ENCODE peak calls at places on chromosomes 1 and 21, in eight cellular contexts. T is HT1080; Z is cardiac muscle cell; M is AG04450; Q is activated gamma-delta T cell treated with anti-CD3 and anti-CD28 coated beads, Interleukin-2, amount 50 U/mL, for 16 hours; V is kidney epithelial cell; D is AG09309; R is stimulated activated effector memory CD8-positive, alpha-beta T cell treated with anti-CD3 and anti-CD28 coated beads, Interleukin-12 subunit alpha, Interleukin-12 subunit beta, amount 100 ng/mL, for 72 hours. H is an unnamed sample.

GRCh38 chr21:34609244-34609950 is 5.5 kb downstream of the RCAN1 start:
- DNase-seq in T (no peak), Z (no peak), M (no peak), Q (no peak), V (no peak), D (no peak), R (no peak), H (no peak)

GRCh38 chr21:33246506-33246905 is 16.8 kb downstream of the IFNAR2 start:
- DNase-seq in T (no peak), Z (no peak), M (no peak), Q (no peak), V (no peak), D (no peak), R (no peak), H (no peak)

GRCh38 chr1:212459656-212460055 is 26.9 kb downstream of the NENF start:
- DNase-seq in T (no peak), Z (no peak), M (no peak), Q (no peak), V (no peak), D (no peak), R (no peak), H (no peak)

GRCh38 chr1:174874337-174875053 is 125.3 kb upstream of the CACYBP start:
- DNase-seq in T (no peak), Z (no peak), M (no peak), Q (no peak), V (no peak), D (no peak), R (no peak), H (no peak)

GRCh38 chr1:188129856-188130838 is 1301.4 kb downstream of the PLA2G4A start:
- DNase-seq in T (no peak), Z (no peak), M (no peak), Q (no peak), V (no peak), D (no peak), R (no peak), H (no peak)

GRCh38 chr1:116680752-116681151 is 13.2 kb upstream of the IGSF3 start:
- DNase-seq in T (no peak), Z (no peak), M (no peak), Q (no peak), V (no peak), D (no peak), R (no peak), H (no peak)

GRCh38 chr21:45473496-45474322 is 68.5 kb downstream of the SLC19A1 start:
- DNase-seq in T (no peak), Z (no peak), M (no peak), Q (no peak), V (no peak), D (no peak), R (no peak), H (no peak)

GRCh38 chr1:177307771-177308170 is 137.0 kb downstream of the BRINP2 start:
- DNase-seq in T (peak; percentile 76), Z (no peak), M (no peak), Q (no peak), V (no peak), D (no peak), R (no peak), H (no peak)

GRCh38 chr1:221611930-221612777 is 129.7 kb downstream of the DUSP10 start:
- DNase-seq in T (peak; percentile 85), Z (no peak), M (peak; percentile 73), Q (no peak), V (peak; percentile 26), D (peak; percentile 61), R (no peak), H (no peak)

GRCh38 chr1:79549191-79549590 is 542.7 kb upstream of the ADGRL4 start:
- DNase-seq in T (no peak), Z (no peak), M (no peak), Q (no peak), V (no peak), D (no peak), R (no peak), H (no peak)

GRCh38 chr1:235806128-235806527 is 60.6 kb downstream of the LYST start:
- DNase-seq in T (no peak), Z (no peak), M (no peak), Q (no peak), V (no peak), D (no peak), R (no peak), H (no peak)

GRCh38 chr1:54965624-54966340 is 14.6 kb upstream of the TMEM61 start:
- DNase-seq in T (peak; percentile 65), Z (no peak), M (no peak), Q (no peak), V (no peak), D (no peak), R (no peak), H (no peak)

GRCh38 chr21:36325373-36326010 is 5.5 kb downstream of the MORC3 start:
- DNase-seq in T (peak; percentile 62), Z (no peak), M (no peak), Q (no peak), V (no peak), D (no peak), R (no peak), H (no peak)

GRCh38 chr1:184476187-184476586 is 89.4 kb downstream of the C1orf21 start:
- DNase-seq in T (no peak), Z (no peak), M (no peak), Q (no peak), V (no peak), D (no peak), R (no peak), H (no peak)

GRCh38 chr1:41751804-41752513 is 166.8 kb downstream of the HIVEP3 start:
- DNase-seq in T (peak; percentile 89), Z (no peak), M (no peak), Q (no peak), V (peak; percentile 83), D (no peak), R (no peak), H (no peak)

GRCh38 chr1:89754518-89754917 is 66.3 kb upstream of the LRRC8D start:
- DNase-seq in T (no peak), Z (no peak), M (peak; percentile 21), Q (no peak), V (no peak), D (peak; percentile 29), R (no peak), H (no peak)

GRCh38 chr1:14254184-14254583 is 344.3 kb upstream of the KAZN start:
- DNase-seq in T (no peak), Z (no peak), M (no peak), Q (no peak), V (no peak), D (no peak), R (no peak), H (no peak)

GRCh38 chr1:99441234-99442095 is 177.2 kb downstream of the PLPPR4 start:
- DNase-seq in T (peak; percentile 76), Z (no peak), M (peak; percentile 10), Q (no peak), V (no peak), D (peak; percentile 61), R (no peak), H (peak; percentile 8)

GRCh38 chr21:14836950-14837349 is 227.8 kb downstream of the NRIP1 start:
- DNase-seq in T (no peak), Z (no peak), M (no peak), Q (no peak), V (no peak), D (peak; percentile 8), R (no peak), H (no peak)

GRCh38 chr1:154773551-154773950 is 96.5 kb downstream of the KCNN3 start:
- DNase-seq in T (no peak), Z (no peak), M (no peak), Q (no peak), V (no peak), D (no peak), R (no peak), H (no peak)

GRCh38 chr1:203295796-203296195 is 9.5 kb upstream of the BTG2 start:
- DNase-seq in T (no peak), Z (no peak), M (no peak), Q (no peak), V (no peak), D (no peak), R (no peak), H (no peak)

GRCh38 chr1:39926343-39926769 is 24.6 kb upstream of the MYCL start:
- DNase-seq in T (peak; percentile 45), Z (no peak), M (no peak), Q (no peak), V (no peak), D (no peak), R (no peak), H (no peak)

H was measured in pulmonary artery endothelial cell.